ENCODE peak calls at places on chromosomes 5 and 9, in six cellular contexts. O is mammary epithelial cell, M is DND-41, V is tibial artery, A is cardiac muscle cell, J is kidney epithelial cell. N is an unnamed sample.

GRCh38 chr5:105573575-105573974 is 2011.0 kb upstream of the NUDT12 start:
- DNase-seq in O (no peak), M (no peak), V (no peak), A (no peak), J (no peak), N (no peak)

GRCh38 chr5:84724683-84725082 is 340.0 kb upstream of the EDIL3 start:
- DNase-seq in O (peak; percentile 75), M (no peak), V (no peak), A (peak; percentile 46), J (peak; percentile 25), N (no peak)

GRCh38 chr5:9408964-9409363 is 136.9 kb downstream of the SEMA5A start:
- DNase-seq in O (peak; percentile 2), M (no peak), V (no peak), A (no peak), J (no peak), N (no peak)

GRCh38 chr5:386432-387341 is 56.3 kb upstream of the EXOC3 start:
- DNase-seq in O (no peak), M (no peak), V (no peak), A (peak; percentile 52), J (no peak), N (no peak)

GRCh38 chr5:151755383-151755782 is 3.0 kb downstream of the ATOX1 start:
- DNase-seq in O (no peak), M (no peak), V (no peak), A (no peak), J (no peak), N (no peak)

GRCh38 chr5:1545798-1546355 is 22.1 kb upstream of the LPCAT1 start:
- DNase-seq in O (peak; percentile 79), M (no peak), V (no peak), A (no peak), J (peak; percentile 42), N (no peak)

GRCh38 chr5:95591490-95591901 is 28.4 kb upstream of the GPR150 start:
- DNase-seq in O (peak; percentile 94), M (no peak), V (no peak), A (peak; percentile 56), J (peak; percentile 42), N (no peak)

GRCh38 chr9:133992780-133993634 is 883 bp upstream of the VAV2 start:
- DNase-seq in O (peak; percentile 89), M (no peak), V (peak; percentile 91), A (peak; percentile 92), J (peak; percentile 47), N (peak; percentile 68)

GRCh38 chr9:127291379-127291778 is 26.8 kb downstream of the GARNL3 start:
- DNase-seq in O (no peak), M (no peak), V (no peak), A (no peak), J (no peak), N (no peak)

GRCh38 chr5:107712359-107712870 is 41.7 kb upstream of the EFNA5 start:
- DNase-seq in O (no peak), M (no peak), V (no peak), A (no peak), J (no peak), N (no peak)

GRCh38 chr5:80961376-80962281 is 1.5 kb downstream of the RASGRF2 start:
- DNase-seq in O (no peak), M (no peak), V (no peak), A (no peak), J (no peak), N (peak; percentile 17)

GRCh38 chr5:90558344-90559192 is at the start of gene ADGRV1:
- DNase-seq in O (peak; percentile 93), M (no peak), V (no peak), A (peak; percentile 55), J (peak; percentile 73), N (no peak)

GRCh38 chr5:142095651-142096330 is 12.8 kb upstream of the NDFIP1 start:
- DNase-seq in O (no peak), M (peak; percentile 67), V (peak; percentile 28), A (no peak), J (no peak), N (peak; percentile 68)

GRCh38 chr9:87381746-87382145 is 115.9 kb upstream of the DAPK1 start:
- DNase-seq in O (peak; percentile 20), M (no peak), V (no peak), A (peak; percentile 11), J (no peak), N (no peak)

GRCh38 chr5:601771-602465 is 10.2 kb upstream of the CEP72 start:
- DNase-seq in O (no peak), M (no peak), V (no peak), A (no peak), J (no peak), N (no peak)

GRCh38 chr9:133958756-133959155 is 33.4 kb downstream of the VAV2 start:
- DNase-seq in O (no peak), M (no peak), V (no peak), A (no peak), J (no peak), N (no peak)

GRCh38 chr5:92864591-92864990 is 716.4 kb downstream of the NR2F1-AS1 start:
- DNase-seq in O (no peak), M (no peak), V (no peak), A (no peak), J (no peak), N (no peak)

GRCh38 chr5:60173672-60174071 is 280.1 kb upstream of the PDE4D start:
- DNase-seq in O (no peak), M (no peak), V (no peak), A (no peak), J (no peak), N (no peak)

GRCh38 chr9:101063192-101063591 is 34.7 kb downstream of the PLPPR1 start:
- DNase-seq in O (no peak), M (no peak), V (no peak), A (no peak), J (no peak), N (no peak)

GRCh38 chr9:4762889-4763521 is 22.0 kb upstream of the AK3 start:
- DNase-seq in O (no peak), M (no peak), V (peak; percentile 32), A (peak; percentile 49), J (no peak), N (no peak)

GRCh38 chr5:119229950-119230349 is 125.9 kb upstream of the TNFAIP8 start:
- DNase-seq in O (no peak), M (no peak), V (no peak), A (no peak), J (no peak), N (no peak)

GRCh38 chr5:577800-578199 is 34.3 kb upstream of the CEP72 start:
- DNase-seq in O (no peak), M (no peak), V (no peak), A (no peak), J (no peak), N (no peak)

GRCh38 chr9:115633099-115633498 is 515.1 kb upstream of the TNC start:
- DNase-seq in O (peak; percentile 89), M (no peak), V (no peak), A (peak; percentile 42), J (no peak), N (no peak)

GRCh38 chr9:92507005-92507404 is 24.7 kb upstream of the ASPN start:
- DNase-seq in O (no peak), M (no peak), V (no peak), A (peak; percentile 21), J (no peak), N (no peak)

GRCh38 chr5:77120706-77121105 is 33.6 kb upstream of the ZBED3 start:
- DNase-seq in O (no peak), M (no peak), V (no peak), A (no peak), J (no peak), N (no peak)

GRCh38 chr5:135980650-135981049 is 25.9 kb upstream of the LECT2 start:
- DNase-seq in O (no peak), M (no peak), V (no peak), A (no peak), J (no peak), N (no peak)

GRCh38 chr5:67478337-67478736 is 281.7 kb upstream of the CD180 start:
- DNase-seq in O (no peak), M (no peak), V (no peak), A (no peak), J (no peak), N (no peak)

GRCh38 chr5:121424976-121425375 is 426.7 kb upstream of the FTMT start:
- DNase-seq in O (no peak), M (no peak), V (no peak), A (no peak), J (no peak), N (no peak)

GRCh38 chr5:122581629-122582028 is 193.3 kb upstream of the SNX2 start:
- DNase-seq in O (no peak), M (no peak), V (no peak), A (no peak), J (no peak), N (no peak)

DNA sequence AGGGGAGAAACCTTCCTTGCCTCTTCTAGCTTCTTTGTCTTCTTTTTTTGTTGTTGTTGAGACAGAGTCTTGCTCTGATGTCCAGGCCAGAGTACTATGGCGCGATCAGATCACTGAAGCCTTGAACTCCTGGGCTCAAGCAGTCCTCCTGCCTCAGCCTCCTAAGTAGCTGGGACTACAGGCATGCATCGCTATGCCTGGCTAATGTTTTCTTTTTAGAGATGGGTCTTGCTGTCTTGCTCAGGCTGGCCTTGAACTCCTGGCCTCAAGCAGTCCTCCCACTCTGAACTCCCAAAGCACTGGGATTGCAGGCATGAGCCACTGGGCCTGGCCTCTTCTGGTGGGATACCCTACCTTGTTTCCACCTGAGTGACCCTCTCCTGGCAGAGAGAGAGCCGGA is 3.4 kb upstream of the PAXX start:
- DNase-seq in O (no peak), M (no peak), V (no peak), A (no peak), J (no peak), N (no peak)
- TF ChIP-seq CTCF in O (no peak), M (no peak), V (no peak), A (no peak), J (no peak), N (no peak)

DNA sequence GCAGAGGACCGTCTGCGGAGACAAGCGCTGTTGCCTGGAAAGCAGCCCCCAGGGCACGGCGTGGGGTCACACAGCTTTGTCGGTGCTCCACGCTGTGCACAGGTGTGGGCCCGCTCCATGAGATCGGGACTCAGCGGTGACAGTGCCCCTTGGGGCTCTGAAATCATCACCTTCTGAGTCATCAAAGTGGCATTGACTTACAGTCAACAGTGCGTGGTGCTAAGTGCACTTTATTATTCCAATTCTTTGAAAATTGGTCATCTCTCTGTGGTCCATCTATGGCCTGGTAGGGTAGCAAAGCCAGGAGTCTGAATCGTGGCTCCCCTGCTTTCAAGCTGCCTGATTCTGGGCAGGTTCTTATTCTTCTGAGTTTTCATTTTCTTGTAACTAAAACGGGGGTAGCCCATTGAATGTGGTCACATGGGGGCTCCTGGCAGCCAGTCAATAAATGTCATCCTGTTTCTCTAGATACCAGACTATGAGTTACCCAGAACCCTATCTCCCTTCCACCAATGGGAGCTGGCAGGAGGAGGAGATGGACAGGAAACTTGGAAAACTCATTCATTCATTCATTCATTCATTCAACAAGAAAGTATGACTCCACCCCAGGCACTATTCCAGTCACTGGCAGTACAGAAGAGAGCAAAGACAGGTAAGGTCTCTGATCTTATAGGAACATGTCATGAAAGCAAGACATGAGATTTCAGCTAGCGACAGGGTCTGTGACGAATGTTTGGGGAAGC is 20.3 kb upstream of the UNC5A start:
- DNase-seq in O (peak; percentile 47), M (no peak), V (no peak), A (no peak), J (peak; percentile 19), N (no peak)
- H3K27me3 ChIP-seq in O (no peaks in the 10 kb centered on the region), M (no peaks in the 10 kb centered on the region), V (no peaks in the 10 kb centered on the region), A (no peaks in the 10 kb centered on the region), J (peaks cover 21% of the 10 kb centered on the region), N (peaks cover 32% of the 10 kb centered on the region)

GRCh38 chr5:178398856-178399722 is 166.5 kb upstream of the PHYKPL start:
- DNase-seq in O (no peak), M (no peak), V (no peak), A (no peak), J (no peak), N (no peak)
- TF ChIP-seq CTCF in O (no peak), M (no peak), V (no peak), A (no peak), J (no peak), N (no peak)

GRCh38 chr5:3592298-3592697 is 3.3 kb upstream of the IRX1 start:
- DNase-seq in O (no peak), M (no peak), V (no peak), A (no peak), J (no peak), N (no peak)
- H3K27me3 ChIP-seq in O (no peaks in the 10 kb centered on the region), M (no peaks in the 10 kb centered on the region), V (no peaks in the 10 kb centered on the region), A (peaks cover 92% of the 10 kb centered on the region), J (peaks cover 71% of the 10 kb centered on the region), N (peaks cover 74% of the 10 kb centered on the region)

N was measured in CD4-positive, alpha-beta T cell.